ENCODE peak calls at places on chromosome 18, in eight cellular contexts. R is bronchial epithelial cell, Y is fibroblast of mammary gland, X is cardiac fibroblast, W is astrocyte of the cerebellum, U is Panc1, P is dorsolateral prefrontal cortex, L is Peyer's patch. V is an unnamed sample.

GRCh38 chr18:2991241-2991640 is 21.7 kb downstream of the LPIN2 start:
- DNase-seq in R (no peak), Y (no peak), X (no peak), W (no peak), U (no peak), P (no peak), L (no peak), V (no peak)

GRCh38 chr18:7711495-7711894 is 144.4 kb downstream of the PTPRM start:
- DNase-seq in R (no peak), Y (no peak), X (no peak), W (no peak), U (no peak), P (no peak), L (no peak), V (no peak)

GRCh38 chr18:42929181-42929580 is 186.3 kb downstream of the RIT2 start:
- DNase-seq in R (no peak), Y (no peak), X (peak; percentile 51), W (no peak), U (no peak), P (no peak), L (no peak), V (no peak)

GRCh38 chr18:49052891-49053644 is 102.3 kb upstream of the SMAD7 start:
- DNase-seq in R (no peak), Y (peak; percentile 91), X (peak; percentile 85), W (peak; percentile 96), U (no peak), P (no peak), L (peak; percentile 71), V (peak; percentile 87)

GRCh38 chr18:48042431-48042830 is 112.0 kb upstream of the SMAD2 start:
- DNase-seq in R (no peak), Y (no peak), X (no peak), W (no peak), U (no peak), P (no peak), L (no peak), V (no peak)

GRCh38 chr18:46282177-46282570 is 178.0 kb downstream of the HAUS1 start:
- DNase-seq in R (no peak), Y (no peak), X (no peak), W (no peak), U (no peak), P (no peak), L (no peak), V (no peak)

GRCh38 chr18:11996907-11997306 is 15.6 kb downstream of the IMPA2 start:
- DNase-seq in R (no peak), Y (no peak), X (no peak), W (no peak), U (no peak), P (no peak), L (no peak), V (no peak)

GRCh38 chr18:48790226-48790863 is 160.4 kb downstream of the SMAD7 start:
- DNase-seq in R (no peak), Y (no peak), X (peak; percentile 76), W (no peak), U (no peak), P (peak; percentile 37), L (peak; percentile 53), V (no peak)

GRCh38 chr18:12113999-12114646 is 20.5 kb downstream of the ANKRD62 start:
- DNase-seq in R (peak; percentile 38), Y (no peak), X (no peak), W (no peak), U (no peak), P (no peak), L (no peak), V (no peak)

GRCh38 chr18:74515620-74516231 is 18.6 kb upstream of the CNDP1 start:
- DNase-seq in R (no peak), Y (no peak), X (no peak), W (no peak), U (no peak), P (no peak), L (peak; percentile 47), V (no peak)

GRCh38 chr18:42583197-42583776 is 532.2 kb downstream of the RIT2 start:
- DNase-seq in R (no peak), Y (no peak), X (peak; percentile 11), W (no peak), U (no peak), P (no peak), L (no peak), V (no peak)

GRCh38 chr18:79631096-79631507 is 48.5 kb upstream of the CTDP1 start:
- DNase-seq in R (no peak), Y (no peak), X (no peak), W (no peak), U (no peak), P (no peak), L (no peak), V (no peak)

GRCh38 chr18:44681039-44681595 is 429 bp downstream of the SETBP1 start:
- DNase-seq in R (no peak), Y (peak; percentile 22), X (no peak), W (no peak), U (no peak), P (no peak), L (no peak), V (no peak)

GRCh38 chr18:78813156-78813555 is 166.5 kb upstream of the SALL3 start:
- DNase-seq in R (no peak), Y (no peak), X (no peak), W (no peak), U (no peak), P (no peak), L (no peak), V (no peak)

GRCh38 chr18:7668392-7668791 is 101.3 kb downstream of the PTPRM start:
- DNase-seq in R (no peak), Y (no peak), X (no peak), W (no peak), U (no peak), P (no peak), L (no peak), V (no peak)

GRCh38 chr18:73007195-73007934 is 139.6 kb upstream of the NETO1 start:
- DNase-seq in R (peak; percentile 77), Y (no peak), X (no peak), W (no peak), U (no peak), P (no peak), L (no peak), V (peak; percentile 2)

GRCh38 chr18:78716581-78716980 is 263.0 kb upstream of the SALL3 start:
- DNase-seq in R (no peak), Y (no peak), X (no peak), W (no peak), U (no peak), P (peak; percentile 11), L (no peak), V (no peak)

GRCh38 chr18:29378739-29379138 is 1201.8 kb upstream of the CDH2 start:
- DNase-seq in R (peak; percentile 18), Y (peak; percentile 53), X (peak; percentile 13), W (no peak), U (no peak), P (no peak), L (no peak), V (no peak)

GRCh38 chr18:47404845-47405244 is 153.4 kb upstream of the SKOR2 start:
- DNase-seq in R (no peak), Y (no peak), X (no peak), W (no peak), U (no peak), P (no peak), L (no peak), V (no peak)

GRCh38 chr18:57898506-57899124 is 95.5 kb upstream of the ATP8B1 start:
- DNase-seq in R (peak; percentile 83), Y (peak; percentile 92), X (peak; percentile 46), W (peak; percentile 63), U (no peak), P (no peak), L (no peak), V (peak; percentile 91)

GRCh38 chr18:7577706-7578105 is 10.6 kb downstream of the PTPRM start:
- DNase-seq in R (no peak), Y (no peak), X (peak; percentile 61), W (peak; percentile 54), U (no peak), P (no peak), L (no peak), V (peak; percentile 77)

GRCh38 chr18:25180974-25181373 is 171.0 kb downstream of the ZNF521 start:
- DNase-seq in R (no peak), Y (peak; percentile 6), X (peak; percentile 29), W (no peak), U (no peak), P (no peak), L (no peak), V (no peak)
- H3K4me3 ChIP-seq in R (no peak overlapping the region), Y (no peak overlapping the region), X (no peak overlapping the region), W (no peak overlapping the region), U (no peak overlapping the region), P (no peak overlapping the region), L (no peak overlapping the region), V (no peak overlapping the region)

GRCh38 chr18:63824220-63824525 is 49.0 kb downstream of the SERPINB7 start:
- DNase-seq in R (no peak), Y (no peak), X (no peak), W (no peak), U (no peak), P (no peak), L (no peak), V (no peak)
- TF ChIP-seq CTCF in R (no peak), Y (no peak), X (no peak), W (no peak), U (no peak), P (no peak), L (no peak), V (no peak)

GRCh38 chr18:36321636-36322407 is 24.3 kb downstream of the FHOD3 start:
- DNase-seq in R (peak; percentile 70), Y (no peak), X (peak; percentile 29), W (no peak), U (no peak), P (no peak), L (no peak), V (no peak)
- H3K4me3 ChIP-seq in R (no peak overlapping the region), Y (no peak overlapping the region), X (no peak overlapping the region), W (no peak overlapping the region), U (no peak overlapping the region), P (no peak overlapping the region), L (no peak overlapping the region), V (no peak overlapping the region)

GRCh38 chr18:33020877-33021276 is 248.1 kb upstream of the KLHL14 start:
- DNase-seq in R (no peak), Y (peak; percentile 1), X (no peak), W (no peak), U (no peak), P (no peak), L (no peak), V (no peak)

DNA sequence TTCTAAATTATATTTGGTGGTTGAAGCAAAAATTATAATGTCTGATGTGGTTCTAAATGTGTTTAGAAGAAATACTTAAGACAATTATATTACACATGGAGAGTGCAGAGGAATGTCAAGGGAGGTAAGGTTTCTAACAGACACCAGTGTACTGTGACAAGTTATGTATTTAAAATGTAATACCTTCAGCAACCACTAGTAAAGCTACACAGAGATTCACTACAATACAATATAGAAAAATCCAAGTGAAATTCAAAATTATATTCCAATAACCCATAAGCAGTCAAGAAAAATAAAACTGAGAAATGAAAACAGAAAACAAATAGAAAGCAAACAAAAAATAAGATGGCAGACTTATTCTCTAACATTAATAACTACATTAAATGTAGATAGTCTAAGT is 249.5 kb upstream of the KLHL14 start:
- DNase-seq in R (peak; percentile 2), Y (no peak), X (no peak), W (no peak), U (no peak), P (no peak), L (no peak), V (no peak)
- TF ChIP-seq CTCF in R (no peak), Y (peak; percentile 1), X (no peak), W (no peak), U (no peak), P (no peak), L (no peak), V (no peak)